ENCODE peak calls at places on chromosomes 12 and 14, in six cellular contexts. One of them, this sample, is unnamed.

GRCh38 chr12:79006306-79006705 is 141.7 kb downstream of the SYT1 start:
- DNase-seq in NCI-H1105 treated with DMSO at 0.1 percent for 48 hours: no peak
- DNase-seq in EH: peak
- DNase-seq in activated CD4-positive, alpha-beta T cell treated with anti-CD3 and anti-CD28 coated beads, Interleukin-2, amount 10 ng/mL, durations not matched to agents 24 days and 14 days: no peak
- DNase-seq in activated CD4-positive, CD25-positive, alpha-beta regulatory T cell: no peak
- DNase-seq in HCEC 1CT: peak
- DNase-seq in this sample: no peak

GRCh38 chr12:66960704-66961690 is 282.1 kb upstream of the GRIP1 start:
- DNase-seq in NCI-H1105 treated with DMSO at 0.1 percent for 48 hours: no peak
- DNase-seq in activated CD4-positive, alpha-beta T cell treated with anti-CD3 and anti-CD28 coated beads, Interleukin-2, amount 10 ng/mL, durations not matched to agents 24 days and 14 days: no peak
- DNase-seq in activated CD4-positive, CD25-positive, alpha-beta regulatory T cell: no peak
- DNase-seq in HCEC 1CT: no peak
- DNase-seq in EH: no peak
- DNase-seq in this sample: no peak

GRCh38 chr12:52691076-52691764 is 11.0 kb upstream of the KRT1 start:
- DNase-seq in NCI-H1105 treated with DMSO at 0.1 percent for 48 hours: peak
- DNase-seq in EH: no peak
- DNase-seq in HCEC 1CT: no peak
- DNase-seq in activated CD4-positive, alpha-beta T cell treated with anti-CD3 and anti-CD28 coated beads, Interleukin-2, amount 10 ng/mL, durations not matched to agents 24 days and 14 days: peak
- DNase-seq in activated CD4-positive, CD25-positive, alpha-beta regulatory T cell: peak
- DNase-seq in this sample: no peak

GRCh38 chr14:104137297-104138097 is 890 bp upstream of the KIF26A start:
- DNase-seq in EH: peak
- DNase-seq in NCI-H1105 treated with DMSO at 0.1 percent for 48 hours: peak
- DNase-seq in activated CD4-positive, alpha-beta T cell treated with anti-CD3 and anti-CD28 coated beads, Interleukin-2, amount 10 ng/mL, durations not matched to agents 24 days and 14 days: peak
- DNase-seq in activated CD4-positive, CD25-positive, alpha-beta regulatory T cell: no peak
- DNase-seq in HCEC 1CT: peak
- DNase-seq in this sample: peak

GRCh38 chr12:106780010-106780625 is 5.6 kb downstream of the RIC8B start:
- DNase-seq in NCI-H1105 treated with DMSO at 0.1 percent for 48 hours: no peak
- DNase-seq in activated CD4-positive, alpha-beta T cell treated with anti-CD3 and anti-CD28 coated beads, Interleukin-2, amount 10 ng/mL, durations not matched to agents 24 days and 14 days: peak
- DNase-seq in activated CD4-positive, CD25-positive, alpha-beta regulatory T cell: no peak
- DNase-seq in EH: peak
- DNase-seq in HCEC 1CT: peak
- DNase-seq in this sample: no peak

GRCh38 chr12:60094436-60094835 is 498.6 kb downstream of the SLC16A7 start:
- DNase-seq in activated CD4-positive, CD25-positive, alpha-beta regulatory T cell: no peak
- DNase-seq in HCEC 1CT: peak
- DNase-seq in EH: peak
- DNase-seq in NCI-H1105 treated with DMSO at 0.1 percent for 48 hours: no peak
- DNase-seq in activated CD4-positive, alpha-beta T cell treated with anti-CD3 and anti-CD28 coated beads, Interleukin-2, amount 10 ng/mL, durations not matched to agents 24 days and 14 days: no peak
- DNase-seq in this sample: no peak

GRCh38 chr12:108930155-108930554 is 50.3 kb downstream of the DAO start:
- DNase-seq in activated CD4-positive, alpha-beta T cell treated with anti-CD3 and anti-CD28 coated beads, Interleukin-2, amount 10 ng/mL, durations not matched to agents 24 days and 14 days: no peak
- DNase-seq in activated CD4-positive, CD25-positive, alpha-beta regulatory T cell: no peak
- DNase-seq in NCI-H1105 treated with DMSO at 0.1 percent for 48 hours: no peak
- DNase-seq in HCEC 1CT: no peak
- DNase-seq in EH: no peak
- DNase-seq in this sample: no peak

GRCh38 chr12:55068416-55069010 is 48.7 kb downstream of the NEUROD4 start:
- DNase-seq in HCEC 1CT: peak
- DNase-seq in EH: peak
- DNase-seq in activated CD4-positive, CD25-positive, alpha-beta regulatory T cell: no peak
- DNase-seq in activated CD4-positive, alpha-beta T cell treated with anti-CD3 and anti-CD28 coated beads, Interleukin-2, amount 10 ng/mL, durations not matched to agents 24 days and 14 days: peak
- DNase-seq in NCI-H1105 treated with DMSO at 0.1 percent for 48 hours: peak
- DNase-seq in this sample: no peak

GRCh38 chr12:116661341-116661740 is 76.5 kb downstream of the SPRING1 start:
- DNase-seq in activated CD4-positive, CD25-positive, alpha-beta regulatory T cell: no peak
- DNase-seq in activated CD4-positive, alpha-beta T cell treated with anti-CD3 and anti-CD28 coated beads, Interleukin-2, amount 10 ng/mL, durations not matched to agents 24 days and 14 days: no peak
- DNase-seq in EH: no peak
- DNase-seq in NCI-H1105 treated with DMSO at 0.1 percent for 48 hours: no peak
- DNase-seq in HCEC 1CT: no peak
- DNase-seq in this sample: no peak

GRCh38 chr14:72965249-72965648 is 39.0 kb downstream of the DCAF4 start:
- DNase-seq in HCEC 1CT: peak
- DNase-seq in EH: peak
- DNase-seq in activated CD4-positive, CD25-positive, alpha-beta regulatory T cell: no peak
- DNase-seq in activated CD4-positive, alpha-beta T cell treated with anti-CD3 and anti-CD28 coated beads, Interleukin-2, amount 10 ng/mL, durations not matched to agents 24 days and 14 days: no peak
- DNase-seq in NCI-H1105 treated with DMSO at 0.1 percent for 48 hours: no peak
- DNase-seq in this sample: no peak

GRCh38 chr12:6540181-6540877 is 6.0 kb downstream of the GAPDH start:
- DNase-seq in activated CD4-positive, CD25-positive, alpha-beta regulatory T cell: peak
- DNase-seq in HCEC 1CT: peak
- DNase-seq in EH: peak
- DNase-seq in NCI-H1105 treated with DMSO at 0.1 percent for 48 hours: peak
- DNase-seq in activated CD4-positive, alpha-beta T cell treated with anti-CD3 and anti-CD28 coated beads, Interleukin-2, amount 10 ng/mL, durations not matched to agents 24 days and 14 days: peak
- DNase-seq in this sample: no peak

GRCh38 chr12:65881348-65881961 is 57.2 kb downstream of the HMGA2 start:
- DNase-seq in NCI-H1105 treated with DMSO at 0.1 percent for 48 hours: no peak
- DNase-seq in HCEC 1CT: peak
- DNase-seq in activated CD4-positive, alpha-beta T cell treated with anti-CD3 and anti-CD28 coated beads, Interleukin-2, amount 10 ng/mL, durations not matched to agents 24 days and 14 days: no peak
- DNase-seq in EH: peak
- DNase-seq in activated CD4-positive, CD25-positive, alpha-beta regulatory T cell: no peak
- DNase-seq in this sample: no peak

GRCh38 chr14:91649930-91650329 is 82.0 kb downstream of the CATSPERB start:
- DNase-seq in NCI-H1105 treated with DMSO at 0.1 percent for 48 hours: peak
- DNase-seq in HCEC 1CT: peak
- DNase-seq in EH: peak
- DNase-seq in activated CD4-positive, CD25-positive, alpha-beta regulatory T cell: no peak
- DNase-seq in activated CD4-positive, alpha-beta T cell treated with anti-CD3 and anti-CD28 coated beads, Interleukin-2, amount 10 ng/mL, durations not matched to agents 24 days and 14 days: peak
- DNase-seq in this sample: no peak

GRCh38 chr12:109276160-109276559 is 32.9 kb downstream of the FOXN4 start:
- DNase-seq in activated CD4-positive, alpha-beta T cell treated with anti-CD3 and anti-CD28 coated beads, Interleukin-2, amount 10 ng/mL, durations not matched to agents 24 days and 14 days: no peak
- DNase-seq in HCEC 1CT: no peak
- DNase-seq in NCI-H1105 treated with DMSO at 0.1 percent for 48 hours: no peak
- DNase-seq in activated CD4-positive, CD25-positive, alpha-beta regulatory T cell: no peak
- DNase-seq in EH: no peak
- DNase-seq in this sample: no peak

GRCh38 chr12:57521475-57522018 is 1.1 kb upstream of the MBD6 start:
- DNase-seq in EH: no peak
- DNase-seq in activated CD4-positive, alpha-beta T cell treated with anti-CD3 and anti-CD28 coated beads, Interleukin-2, amount 10 ng/mL, durations not matched to agents 24 days and 14 days: peak
- DNase-seq in HCEC 1CT: no peak
- DNase-seq in activated CD4-positive, CD25-positive, alpha-beta regulatory T cell: no peak
- DNase-seq in NCI-H1105 treated with DMSO at 0.1 percent for 48 hours: no peak
- DNase-seq in this sample: peak

GRCh38 chr14:93975791-93976476 is 436 bp downstream of the ASB2 start:
- DNase-seq in NCI-H1105 treated with DMSO at 0.1 percent for 48 hours: no peak
- DNase-seq in HCEC 1CT: peak
- DNase-seq in EH: no peak
- DNase-seq in activated CD4-positive, alpha-beta T cell treated with anti-CD3 and anti-CD28 coated beads, Interleukin-2, amount 10 ng/mL, durations not matched to agents 24 days and 14 days: peak
- DNase-seq in activated CD4-positive, CD25-positive, alpha-beta regulatory T cell: no peak
- DNase-seq in this sample: no peak

GRCh38 chr14:68878908-68879307 is 86.0 kb upstream of the ZFP36L1 start:
- DNase-seq in EH: no peak
- DNase-seq in activated CD4-positive, alpha-beta T cell treated with anti-CD3 and anti-CD28 coated beads, Interleukin-2, amount 10 ng/mL, durations not matched to agents 24 days and 14 days: no peak
- DNase-seq in activated CD4-positive, CD25-positive, alpha-beta regulatory T cell: no peak
- DNase-seq in HCEC 1CT: no peak
- DNase-seq in NCI-H1105 treated with DMSO at 0.1 percent for 48 hours: no peak
- DNase-seq in this sample: no peak

GRCh38 chr14:72745546-72745945 is 148.4 kb downstream of the DPF3 start:
- DNase-seq in activated CD4-positive, CD25-positive, alpha-beta regulatory T cell: no peak
- DNase-seq in activated CD4-positive, alpha-beta T cell treated with anti-CD3 and anti-CD28 coated beads, Interleukin-2, amount 10 ng/mL, durations not matched to agents 24 days and 14 days: peak
- DNase-seq in NCI-H1105 treated with DMSO at 0.1 percent for 48 hours: no peak
- DNase-seq in EH: peak
- DNase-seq in HCEC 1CT: peak
- DNase-seq in this sample: no peak

GRCh38 chr12:48883305-48884171 is 17.9 kb upstream of the RND1 start:
- DNase-seq in EH: no peak
- DNase-seq in activated CD4-positive, CD25-positive, alpha-beta regulatory T cell: no peak
- DNase-seq in HCEC 1CT: no peak
- DNase-seq in activated CD4-positive, alpha-beta T cell treated with anti-CD3 and anti-CD28 coated beads, Interleukin-2, amount 10 ng/mL, durations not matched to agents 24 days and 14 days: no peak
- DNase-seq in NCI-H1105 treated with DMSO at 0.1 percent for 48 hours: no peak
- DNase-seq in this sample: no peak

This sample was measured in substantia nigra.